ENCODE peak calls at places on chromosomes 5 and 9, in ten cellular contexts. One of them, this sample, is unnamed.
A peak's percentile ranks its signal among the peaks of the same experiment; 100 is the strongest.

GRCh38 chr5:87524217-87524616 is 111.5 kb upstream of the CCNH start:
- DNase-seq in effector memory CD8-positive, alpha-beta T cell: no peak
- DNase-seq in stimulated activated CD8-positive, alpha-beta memory T cell treated with anti-CD3 and anti-CD28 coated beads, Interleukin-2, amount 100 ng/mL, for 48 hours: no peak
- DNase-seq in LoVo: no peak
- DNase-seq in brain pericyte: no peak
- DNase-seq in NCI-H1694 treated with DMSO at 0.1 percent for 48 hours: no peak
- DNase-seq in activated T-cell treated with anti-CD3 and anti-CD28 coated beads, Interleukin-2, amount 50 U/mL, for 72 hours: no peak
- DNase-seq in Karpas-422: no peak
- DNase-seq in GM03348: no peak
- DNase-seq in T-cell: no peak
- DNase-seq in this sample: no peak

GRCh38 chr9:131179561-131180219 is 54.3 kb downstream of the NUP214 start:
- DNase-seq in LoVo: no peak
- DNase-seq in activated T-cell treated with anti-CD3 and anti-CD28 coated beads, Interleukin-2, amount 50 U/mL, for 72 hours: no peak
- DNase-seq in Karpas-422: peak; percentile 89
- DNase-seq in T-cell: no peak
- DNase-seq in stimulated activated CD8-positive, alpha-beta memory T cell treated with anti-CD3 and anti-CD28 coated beads, Interleukin-2, amount 100 ng/mL, for 48 hours: no peak
- DNase-seq in GM03348: peak; percentile 78
- DNase-seq in brain pericyte: no peak
- DNase-seq in NCI-H1694 treated with DMSO at 0.1 percent for 48 hours: no peak
- DNase-seq in effector memory CD8-positive, alpha-beta T cell: no peak
- DNase-seq in this sample: no peak

GRCh38 chr5:57698785-57699184 is 216.2 kb upstream of the ACTBL2 start:
- DNase-seq in stimulated activated CD8-positive, alpha-beta memory T cell treated with anti-CD3 and anti-CD28 coated beads, Interleukin-2, amount 100 ng/mL, for 48 hours: no peak
- DNase-seq in LoVo: peak; percentile 80
- DNase-seq in NCI-H1694 treated with DMSO at 0.1 percent for 48 hours: no peak
- DNase-seq in effector memory CD8-positive, alpha-beta T cell: no peak
- DNase-seq in T-cell: no peak
- DNase-seq in activated T-cell treated with anti-CD3 and anti-CD28 coated beads, Interleukin-2, amount 50 U/mL, for 72 hours: no peak
- DNase-seq in brain pericyte: no peak
- DNase-seq in GM03348: no peak
- DNase-seq in Karpas-422: no peak
- DNase-seq in this sample: no peak

GRCh38 chr5:73853091-73853490 is 227.1 kb downstream of the ARHGEF28 start:
- DNase-seq in stimulated activated CD8-positive, alpha-beta memory T cell treated with anti-CD3 and anti-CD28 coated beads, Interleukin-2, amount 100 ng/mL, for 48 hours: no peak
- DNase-seq in LoVo: no peak
- DNase-seq in Karpas-422: no peak
- DNase-seq in GM03348: peak; percentile 53
- DNase-seq in activated T-cell treated with anti-CD3 and anti-CD28 coated beads, Interleukin-2, amount 50 U/mL, for 72 hours: no peak
- DNase-seq in effector memory CD8-positive, alpha-beta T cell: no peak
- DNase-seq in T-cell: no peak
- DNase-seq in NCI-H1694 treated with DMSO at 0.1 percent for 48 hours: no peak
- DNase-seq in brain pericyte: peak; percentile 7
- DNase-seq in this sample: no peak

GRCh38 chr5:13692172-13692571 is 252.3 kb downstream of the DNAH5 start:
- DNase-seq in T-cell: no peak
- DNase-seq in LoVo: no peak
- DNase-seq in stimulated activated CD8-positive, alpha-beta memory T cell treated with anti-CD3 and anti-CD28 coated beads, Interleukin-2, amount 100 ng/mL, for 48 hours: no peak
- DNase-seq in Karpas-422: no peak
- DNase-seq in brain pericyte: no peak
- DNase-seq in GM03348: no peak
- DNase-seq in NCI-H1694 treated with DMSO at 0.1 percent for 48 hours: no peak
- DNase-seq in activated T-cell treated with anti-CD3 and anti-CD28 coated beads, Interleukin-2, amount 50 U/mL, for 72 hours: no peak
- DNase-seq in effector memory CD8-positive, alpha-beta T cell: no peak
- DNase-seq in this sample: no peak

GRCh38 chr5:132180134-132180745 is 47.4 kb downstream of the P4HA2 start:
- DNase-seq in Karpas-422: peak; percentile 83
- DNase-seq in brain pericyte: no peak
- DNase-seq in LoVo: peak; percentile 37
- DNase-seq in stimulated activated CD8-positive, alpha-beta memory T cell treated with anti-CD3 and anti-CD28 coated beads, Interleukin-2, amount 100 ng/mL, for 48 hours: no peak
- DNase-seq in activated T-cell treated with anti-CD3 and anti-CD28 coated beads, Interleukin-2, amount 50 U/mL, for 72 hours: no peak
- DNase-seq in effector memory CD8-positive, alpha-beta T cell: no peak
- DNase-seq in NCI-H1694 treated with DMSO at 0.1 percent for 48 hours: peak; percentile 22
- DNase-seq in GM03348: peak; percentile 75
- DNase-seq in T-cell: no peak
- DNase-seq in this sample: no peak

GRCh38 chr9:113817171-113817570 is 58.9 kb upstream of the ZNF618 start:
- DNase-seq in brain pericyte: no peak
- DNase-seq in NCI-H1694 treated with DMSO at 0.1 percent for 48 hours: no peak
- DNase-seq in LoVo: no peak
- DNase-seq in T-cell: no peak
- DNase-seq in effector memory CD8-positive, alpha-beta T cell: no peak
- DNase-seq in stimulated activated CD8-positive, alpha-beta memory T cell treated with anti-CD3 and anti-CD28 coated beads, Interleukin-2, amount 100 ng/mL, for 48 hours: no peak
- DNase-seq in activated T-cell treated with anti-CD3 and anti-CD28 coated beads, Interleukin-2, amount 50 U/mL, for 72 hours: no peak
- DNase-seq in Karpas-422: no peak
- DNase-seq in GM03348: no peak
- DNase-seq in this sample: no peak

GRCh38 chr5:119358901-119359603 is 3.2 kb downstream of the TNFAIP8 start:
- DNase-seq in activated T-cell treated with anti-CD3 and anti-CD28 coated beads, Interleukin-2, amount 50 U/mL, for 72 hours: no peak
- DNase-seq in effector memory CD8-positive, alpha-beta T cell: no peak
- DNase-seq in LoVo: no peak
- DNase-seq in NCI-H1694 treated with DMSO at 0.1 percent for 48 hours: no peak
- DNase-seq in stimulated activated CD8-positive, alpha-beta memory T cell treated with anti-CD3 and anti-CD28 coated beads, Interleukin-2, amount 100 ng/mL, for 48 hours: no peak
- DNase-seq in brain pericyte: no peak
- DNase-seq in GM03348: no peak
- DNase-seq in T-cell: no peak
- DNase-seq in Karpas-422: no peak
- DNase-seq in this sample: no peak

GRCh38 chr9:123316053-123316718 is 39.8 kb upstream of the CRB2 start:
- DNase-seq in activated T-cell treated with anti-CD3 and anti-CD28 coated beads, Interleukin-2, amount 50 U/mL, for 72 hours: no peak
- DNase-seq in Karpas-422: no peak
- DNase-seq in LoVo: no peak
- DNase-seq in GM03348: no peak
- DNase-seq in brain pericyte: no peak
- DNase-seq in stimulated activated CD8-positive, alpha-beta memory T cell treated with anti-CD3 and anti-CD28 coated beads, Interleukin-2, amount 100 ng/mL, for 48 hours: no peak
- DNase-seq in effector memory CD8-positive, alpha-beta T cell: no peak
- DNase-seq in T-cell: no peak
- DNase-seq in NCI-H1694 treated with DMSO at 0.1 percent for 48 hours: no peak
- DNase-seq in this sample: no peak

GRCh38 chr5:15446552-15446951 is 53.4 kb upstream of the FBXL7 start:
- DNase-seq in NCI-H1694 treated with DMSO at 0.1 percent for 48 hours: no peak
- DNase-seq in stimulated activated CD8-positive, alpha-beta memory T cell treated with anti-CD3 and anti-CD28 coated beads, Interleukin-2, amount 100 ng/mL, for 48 hours: no peak
- DNase-seq in effector memory CD8-positive, alpha-beta T cell: no peak
- DNase-seq in brain pericyte: no peak
- DNase-seq in Karpas-422: no peak
- DNase-seq in activated T-cell treated with anti-CD3 and anti-CD28 coated beads, Interleukin-2, amount 50 U/mL, for 72 hours: no peak
- DNase-seq in T-cell: no peak
- DNase-seq in GM03348: peak; percentile 51
- DNase-seq in LoVo: no peak
- DNase-seq in this sample: no peak

GRCh38 chr9:18910858-18911257 is 122.2 kb downstream of the SAXO1 start:
- DNase-seq in NCI-H1694 treated with DMSO at 0.1 percent for 48 hours: no peak
- DNase-seq in activated T-cell treated with anti-CD3 and anti-CD28 coated beads, Interleukin-2, amount 50 U/mL, for 72 hours: no peak
- DNase-seq in LoVo: no peak
- DNase-seq in Karpas-422: no peak
- DNase-seq in effector memory CD8-positive, alpha-beta T cell: no peak
- DNase-seq in GM03348: no peak
- DNase-seq in brain pericyte: no peak
- DNase-seq in T-cell: no peak
- DNase-seq in stimulated activated CD8-positive, alpha-beta memory T cell treated with anti-CD3 and anti-CD28 coated beads, Interleukin-2, amount 100 ng/mL, for 48 hours: no peak
- DNase-seq in this sample: no peak

GRCh38 chr5:83711982-83712601 is 8.6 kb downstream of the HAPLN1 start:
- DNase-seq in effector memory CD8-positive, alpha-beta T cell: peak; percentile 16
- DNase-seq in brain pericyte: no peak
- DNase-seq in Karpas-422: peak; percentile 75
- DNase-seq in activated T-cell treated with anti-CD3 and anti-CD28 coated beads, Interleukin-2, amount 50 U/mL, for 72 hours: peak; percentile 10
- DNase-seq in GM03348: peak; percentile 38
- DNase-seq in LoVo: peak; percentile 54
- DNase-seq in NCI-H1694 treated with DMSO at 0.1 percent for 48 hours: no peak
- DNase-seq in T-cell: no peak
- DNase-seq in stimulated activated CD8-positive, alpha-beta memory T cell treated with anti-CD3 and anti-CD28 coated beads, Interleukin-2, amount 100 ng/mL, for 48 hours: no peak
- DNase-seq in this sample: no peak

GRCh38 chr5:144742376-144742775 is 571.7 kb downstream of the KCTD16 start:
- DNase-seq in LoVo: no peak
- DNase-seq in Karpas-422: no peak
- DNase-seq in activated T-cell treated with anti-CD3 and anti-CD28 coated beads, Interleukin-2, amount 50 U/mL, for 72 hours: no peak
- DNase-seq in GM03348: no peak
- DNase-seq in NCI-H1694 treated with DMSO at 0.1 percent for 48 hours: no peak
- DNase-seq in T-cell: no peak
- DNase-seq in effector memory CD8-positive, alpha-beta T cell: no peak
- DNase-seq in stimulated activated CD8-positive, alpha-beta memory T cell treated with anti-CD3 and anti-CD28 coated beads, Interleukin-2, amount 100 ng/mL, for 48 hours: no peak
- DNase-seq in brain pericyte: no peak
- DNase-seq in this sample: no peak

GRCh38 chr9:23820731-23821399 is 5.2 kb downstream of the ELAVL2 start:
- DNase-seq in NCI-H1694 treated with DMSO at 0.1 percent for 48 hours: no peak
- DNase-seq in activated T-cell treated with anti-CD3 and anti-CD28 coated beads, Interleukin-2, amount 50 U/mL, for 72 hours: no peak
- DNase-seq in brain pericyte: no peak
- DNase-seq in Karpas-422: no peak
- DNase-seq in T-cell: no peak
- DNase-seq in stimulated activated CD8-positive, alpha-beta memory T cell treated with anti-CD3 and anti-CD28 coated beads, Interleukin-2, amount 100 ng/mL, for 48 hours: no peak
- DNase-seq in effector memory CD8-positive, alpha-beta T cell: no peak
- DNase-seq in LoVo: no peak
- DNase-seq in GM03348: no peak
- DNase-seq in this sample: no peak

GRCh38 chr5:108650997-108651396 is 96.7 kb upstream of the FER start:
- DNase-seq in GM03348: peak; percentile 45
- DNase-seq in stimulated activated CD8-positive, alpha-beta memory T cell treated with anti-CD3 and anti-CD28 coated beads, Interleukin-2, amount 100 ng/mL, for 48 hours: no peak
- DNase-seq in NCI-H1694 treated with DMSO at 0.1 percent for 48 hours: no peak
- DNase-seq in T-cell: no peak
- DNase-seq in LoVo: no peak
- DNase-seq in activated T-cell treated with anti-CD3 and anti-CD28 coated beads, Interleukin-2, amount 50 U/mL, for 72 hours: no peak
- DNase-seq in effector memory CD8-positive, alpha-beta T cell: no peak
- DNase-seq in Karpas-422: no peak
- DNase-seq in brain pericyte: no peak
- DNase-seq in this sample: no peak

GRCh38 chr9:13755551-13755950 is 476.1 kb upstream of the MPDZ start:
- DNase-seq in brain pericyte: no peak
- DNase-seq in T-cell: no peak
- DNase-seq in GM03348: no peak
- DNase-seq in stimulated activated CD8-positive, alpha-beta memory T cell treated with anti-CD3 and anti-CD28 coated beads, Interleukin-2, amount 100 ng/mL, for 48 hours: no peak
- DNase-seq in activated T-cell treated with anti-CD3 and anti-CD28 coated beads, Interleukin-2, amount 50 U/mL, for 72 hours: no peak
- DNase-seq in NCI-H1694 treated with DMSO at 0.1 percent for 48 hours: no peak
- DNase-seq in effector memory CD8-positive, alpha-beta T cell: no peak
- DNase-seq in Karpas-422: no peak
- DNase-seq in LoVo: no peak
- DNase-seq in this sample: no peak

GRCh38 chr9:119284587-119285337 is 84.5 kb downstream of the BRINP1 start:
- DNase-seq in NCI-H1694 treated with DMSO at 0.1 percent for 48 hours: no peak
- DNase-seq in LoVo: no peak
- DNase-seq in Karpas-422: no peak
- DNase-seq in brain pericyte: no peak
- DNase-seq in activated T-cell treated with anti-CD3 and anti-CD28 coated beads, Interleukin-2, amount 50 U/mL, for 72 hours: no peak
- DNase-seq in T-cell: no peak
- DNase-seq in effector memory CD8-positive, alpha-beta T cell: no peak
- DNase-seq in GM03348: peak; percentile 13
- DNase-seq in stimulated activated CD8-positive, alpha-beta memory T cell treated with anti-CD3 and anti-CD28 coated beads, Interleukin-2, amount 100 ng/mL, for 48 hours: no peak
- DNase-seq in this sample: no peak